ENCODE peak calls at places on chromosomes 2 and 18, in four cellular contexts. G, K, H and X are unnamed samples.

GRCh38 chr2:36507408-36507812 is 90.6 kb downstream of the FEZ2 start:
- DNase-seq in K (peak; percentile 13), G (peak; percentile 8), H (no peak), X (peak; percentile 66)

GRCh38 chr2:136135924-136136906 is 18.3 kb upstream of the CXCR4 start:
- DNase-seq in G (peak; percentile 81), K (peak; percentile 39), H (no peak), X (no peak)

GRCh38 chr18:2968559-2968958 is 44.4 kb downstream of the LPIN2 start:
- DNase-seq in H (no peak), G (no peak), K (no peak), X (no peak)

GRCh38 chr2:119149611-119150010 is 8.9 kb downstream of the C1QL2 start:
- DNase-seq in H (no peak), G (no peak), K (no peak), X (no peak)

GRCh38 chr2:135304694-135305093 is 226.3 kb downstream of the ZRANB3 start:
- DNase-seq in H (no peak), K (no peak), G (no peak), X (no peak)

GRCh38 chr18:61323951-61324350 is 9.3 kb upstream of the CDH20 start:
- DNase-seq in G (no peak), K (no peak), H (no peak), X (no peak)

GRCh38 chr2:130391058-130391871 is 35.4 kb downstream of the PTPN18 start:
- DNase-seq in G (peak; percentile 54), K (peak; percentile 51), H (peak; percentile 80), X (peak; percentile 90)

GRCh38 chr2:121099329-121100318 is 185.4 kb downstream of the TFCP2L1 start:
- DNase-seq in K (peak; percentile 18), G (peak; percentile 9), H (no peak), X (no peak)

GRCh38 chr2:188046437-188046836 is 245.2 kb upstream of the GULP1 start:
- DNase-seq in H (no peak), K (no peak), G (no peak), X (no peak)

GRCh38 chr2:107312240-107312639 is 426.3 kb upstream of the ST6GAL2 start:
- DNase-seq in G (no peak), H (no peak), K (no peak), X (no peak)

GRCh38 chr2:119408221-119408619 is 23.4 kb upstream of the TMEM37 start:
- DNase-seq in H (no peak), K (no peak), G (no peak), X (peak; percentile 38)

GRCh38 chr18:75131455-75132000 is 77.4 kb downstream of the PTGR3 start:
- DNase-seq in K (no peak), H (peak; percentile 33), G (no peak), X (no peak)

GRCh38 chr2:213763963-213764362 is 479.7 kb downstream of the SPAG16 start:
- DNase-seq in G (no peak), H (no peak), K (no peak), X (no peak)

GRCh38 chr2:173150963-173151362 is 75.3 kb downstream of the MAP3K20 start:
- DNase-seq in G (no peak), K (no peak), H (no peak), X (no peak)

GRCh38 chr2:148020036-148020357 is 540 bp downstream of the ORC4 start:
- DNase-seq in K (no peak), H (no peak), G (no peak), X (no peak)

GRCh38 chr2:199463708-199464613 is 6.2 kb upstream of the SATB2 start:
- DNase-seq in K (no peak), H (peak; percentile 44), G (no peak), X (peak; percentile 16)

GRCh38 chr2:168346725-168347477 is 99.5 kb upstream of the STK39 start:
- DNase-seq in G (peak; percentile 86), H (peak; percentile 75), K (peak; percentile 76), X (peak; percentile 84)

GRCh38 chr2:74779587-74780135 is 54.3 kb upstream of the HK2 start:
- DNase-seq in G (no peak), H (no peak), K (no peak), X (no peak)